ENCODE peak calls at places on chromosomes 2 and 18, in ten cellular contexts. T is pancreas, U is heart left ventricle, E is SK-N-SH, Y is kidney, R is ascending aorta, V is dorsolateral prefrontal cortex, G is NB4, Z is AG04450, J is IMR-90. N is an unnamed sample.

GRCh38 chr18:63575680-63576079 is 11.5 kb upstream of the SERPINB13 start:
- DNase-seq in T (no peak), U (no peak), E (no peak), Y (no peak), R (no peak), V (no peak), G (peak), Z (no peak), J (no peak), N (no peak)

GRCh38 chr2:121152861-121153260 is 132.1 kb downstream of the TFCP2L1 start:
- DNase-seq in T (no peak), U (no peak), E (no peak), Y (peak), R (no peak), V (no peak), G (no peak), Z (no peak), J (no peak), N (no peak)

GRCh38 chr18:61955644-61956043 is 62.8 kb upstream of the RNF152 start:
- DNase-seq in T (no peak), U (no peak), E (no peak), Y (no peak), R (no peak), V (no peak), G (peak), Z (no peak), J (no peak), N (peak)

GRCh38 chr18:76445741-76446232 is 49.3 kb downstream of the ZNF516 start:
- DNase-seq in T (no peak), U (no peak), E (peak), Y (no peak), R (no peak), V (no peak), G (no peak), Z (no peak), J (no peak), N (no peak)

GRCh38 chr2:151570191-151570590 is 160.5 kb downstream of the RIF1 start:
- DNase-seq in T (no peak), U (no peak), E (no peak), Y (no peak), R (no peak), V (no peak), G (no peak), Z (no peak), J (no peak), N (no peak)

GRCh38 chr2:23637011-23637778 is 252.2 kb downstream of the KLHL29 start:
- DNase-seq in T (no peak), U (no peak), E (peak), Y (no peak), R (no peak), V (no peak), G (no peak), Z (no peak), J (peak), N (no peak)

GRCh38 chr2:170218456-170218855 is 40.5 kb downstream of the MYO3B start:
- DNase-seq in T (no peak), U (no peak), E (no peak), Y (no peak), R (no peak), V (no peak), G (no peak), Z (no peak), J (no peak), N (no peak)

GRCh38 chr2:139155991-139156390 is 375.8 kb upstream of the NXPH2 start:
- DNase-seq in T (no peak), U (no peak), E (no peak), Y (no peak), R (no peak), V (no peak), G (no peak), Z (no peak), J (no peak), N (no peak)

GRCh38 chr2:142423603-142424002 is 292.8 kb upstream of the LRP1B start:
- DNase-seq in T (no peak), U (no peak), E (no peak), Y (no peak), R (no peak), V (no peak), G (no peak), Z (no peak), J (no peak), N (no peak)

GRCh38 chr2:54483426-54483825 is 27.3 kb downstream of the SPTBN1 start:
- DNase-seq in T (no peak), U (no peak), E (no peak), Y (no peak), R (no peak), V (no peak), G (peak), Z (no peak), J (no peak), N (no peak)

GRCh38 chr2:105447476-105447875 is 48.6 kb upstream of the FHL2 start:
- DNase-seq in T (no peak), U (no peak), E (no peak), Y (no peak), R (no peak), V (no peak), G (no peak), Z (no peak), J (peak), N (no peak)

GRCh38 chr2:240235149-240235803 is 94.8 kb upstream of the OTOS start:
- DNase-seq in T (no peak), U (peak), E (no peak), Y (peak), R (peak), V (no peak), G (no peak), Z (no peak), J (no peak), N (no peak)

GRCh38 chr2:73175663-73176204 is 26.6 kb upstream of the NOTO start:
- DNase-seq in T (peak), U (peak), E (peak), Y (peak), R (peak), V (peak), G (peak), Z (no peak), J (peak), N (no peak)

GRCh38 chr2:166375736-166376487 is at the start of gene SCN9A:
- DNase-seq in T (peak), U (peak), E (peak), Y (peak), R (peak), V (peak), G (peak), Z (no peak), J (peak), N (no peak)

GRCh38 chr2:159131882-159132281 is 154.6 kb downstream of the WDSUB1 start:
- DNase-seq in T (no peak), U (no peak), E (no peak), Y (no peak), R (no peak), V (no peak), G (no peak), Z (peak), J (peak), N (no peak)

GRCh38 chr2:65070856-65071255 is 14.6 kb downstream of the CEP68 start:
- DNase-seq in T (no peak), U (no peak), E (no peak), Y (no peak), R (no peak), V (no peak), G (no peak), Z (no peak), J (no peak), N (no peak)

GRCh38 chr18:63004466-63005089 is 289.2 kb downstream of the PHLPP1 start:
- DNase-seq in T (no peak), U (no peak), E (no peak), Y (no peak), R (no peak), V (no peak), G (peak), Z (no peak), J (no peak), N (no peak)

GRCh38 chr18:45775241-45775676 is 50.2 kb upstream of the SIGLEC15 start:
- DNase-seq in T (peak), U (peak), E (peak), Y (peak), R (peak), V (peak), G (no peak), Z (no peak), J (peak), N (peak)

GRCh38 chr2:224736227-224736626 is 20.1 kb upstream of the CCDC195 start:
- DNase-seq in T (no peak), U (no peak), E (no peak), Y (no peak), R (no peak), V (no peak), G (no peak), Z (no peak), J (no peak), N (no peak)

GRCh38 chr2:196725218-196725617 is 74.3 kb downstream of the GTF3C3 start:
- DNase-seq in T (no peak), U (no peak), E (no peak), Y (no peak), R (no peak), V (no peak), G (no peak), Z (no peak), J (no peak), N (no peak)

GRCh38 chr2:185645529-185645928 is 93.1 kb upstream of the FSIP2 start:
- DNase-seq in T (no peak), U (no peak), E (no peak), Y (no peak), R (no peak), V (no peak), G (no peak), Z (no peak), J (no peak), N (no peak)

GRCh38 chr2:204321027-204321800 is 224.1 kb upstream of the PARD3B start:
- DNase-seq in T (no peak), U (no peak), E (no peak), Y (no peak), R (no peak), V (no peak), G (no peak), Z (no peak), J (no peak), N (no peak)

GRCh38 chr2:208359632-208359986 is 47.0 kb upstream of the PTH2R start:
- DNase-seq in T (no peak), U (no peak), E (peak), Y (peak), R (no peak), V (peak), G (peak), Z (no peak), J (no peak), N (no peak)

GRCh38 chr2:120535081-120535480 is 189.1 kb downstream of the INHBB start:
- DNase-seq in T (no peak), U (no peak), E (no peak), Y (no peak), R (no peak), V (peak), G (no peak), Z (no peak), J (no peak), N (no peak)

GRCh38 chr2:86368181-86368824 is 30.9 kb upstream of the REEP1 start:
- DNase-seq in T (peak), U (peak), E (peak), Y (no peak), R (peak), V (no peak), G (peak), Z (no peak), J (peak), N (peak)
- TF ChIP-seq CTCF in T (peak), U (peak), E (peak), Y (peak), R (peak), V (peak), G (peak), Z (peak), J (peak), N (peak)

GRCh38 chr2:207331674-207332073 is 165.9 kb upstream of the KLF7 start:
- DNase-seq in T (no peak), U (no peak), E (no peak), Y (no peak), R (no peak), V (no peak), G (no peak), Z (no peak), J (no peak), N (no peak)

GRCh38 chr2:207334309-207334630 is 168.5 kb upstream of the KLF7 start:
- DNase-seq in T (no peak), U (no peak), E (no peak), Y (no peak), R (no peak), V (no peak), G (no peak), Z (no peak), J (no peak), N (no peak)

GRCh38 chr2:207334631-207335371 is 169.1 kb upstream of the KLF7 start:
- DNase-seq in T (peak), U (peak), E (no peak), Y (peak), R (peak), V (peak), G (no peak), Z (peak), J (peak), N (peak)

GRCh38 chr2:207332473-207333212 is 166.9 kb upstream of the KLF7 start:
- DNase-seq in T (no peak), U (no peak), E (no peak), Y (no peak), R (no peak), V (no peak), G (peak), Z (no peak), J (peak), N (peak)

GRCh38 chr2:207333599-207334308 is 168.0 kb upstream of the KLF7 start:
- DNase-seq in T (no peak), U (no peak), E (no peak), Y (no peak), R (no peak), V (no peak), G (no peak), Z (no peak), J (peak), N (no peak)
- H3K4me3 ChIP-seq in T (no peak), U (peak), E (no peak), Y (peak), R (peak), V (peak), G (no peak), Z (peak), J (peak), N (peak)

DNA sequence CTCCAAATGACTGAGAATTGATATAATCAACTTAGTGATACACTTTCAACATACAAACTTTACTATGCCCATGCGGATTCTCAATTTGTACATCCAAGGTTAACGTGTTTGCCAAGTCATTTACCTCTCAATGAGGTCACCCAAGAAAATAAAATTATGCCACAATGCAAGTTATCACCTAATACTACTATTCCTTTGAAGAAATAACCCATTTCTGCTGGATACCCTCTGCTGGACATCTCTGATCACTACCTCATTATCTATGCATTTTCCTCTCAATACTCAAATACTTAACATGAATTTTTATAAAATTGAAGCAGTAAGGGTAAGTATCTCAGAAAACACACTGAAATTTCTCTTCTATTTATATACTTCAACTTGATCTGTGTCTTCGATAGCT is 12.7 kb downstream of the HNRNPLL start:
- DNase-seq in T (no peak), U (no peak), E (no peak), Y (no peak), R (no peak), V (no peak), G (peak), Z (no peak), J (no peak), N (no peak)
- TF ChIP-seq CTCF in T (no peak), U (no peak), E (peak), Y (no peak), R (no peak), V (no peak), G (no peak), Z (peak), J (peak), N (peak)

GRCh38 chr2:953408-953807 is 2.8 kb downstream of the SNTG2 start:
- DNase-seq in T (no peak), U (no peak), E (no peak), Y (no peak), R (no peak), V (no peak), G (no peak), Z (no peak), J (no peak), N (no peak)

GRCh38 chr2:949384-949893 is 1.2 kb upstream of the SNTG2 start:
- DNase-seq in T (no peak), U (no peak), E (no peak), Y (no peak), R (no peak), V (no peak), G (no peak), Z (no peak), J (no peak), N (no peak)

GRCh38 chr2:949894-950626 is 589 bp upstream of the SNTG2 start:
- DNase-seq in T (no peak), U (no peak), E (peak), Y (no peak), R (no peak), V (no peak), G (no peak), Z (no peak), J (no peak), N (no peak)

GRCh38 chr2:950627-950992 is at the start of gene SNTG2:
- DNase-seq in T (peak), U (peak), E (peak), Y (no peak), R (no peak), V (no peak), G (no peak), Z (no peak), J (no peak), N (no peak)

GRCh38 chr2:951224-952006 is 766 bp downstream of the SNTG2 start:
- DNase-seq in T (no peak), U (no peak), E (no peak), Y (no peak), R (no peak), V (no peak), G (no peak), Z (no peak), J (no peak), N (no peak)
- H3K4me3 ChIP-seq in T (peak), U (peak), E (peak), Y (no peak), R (peak), V (peak), G (no peak), Z (no peak), J (no peak), N (no peak)

DNA sequence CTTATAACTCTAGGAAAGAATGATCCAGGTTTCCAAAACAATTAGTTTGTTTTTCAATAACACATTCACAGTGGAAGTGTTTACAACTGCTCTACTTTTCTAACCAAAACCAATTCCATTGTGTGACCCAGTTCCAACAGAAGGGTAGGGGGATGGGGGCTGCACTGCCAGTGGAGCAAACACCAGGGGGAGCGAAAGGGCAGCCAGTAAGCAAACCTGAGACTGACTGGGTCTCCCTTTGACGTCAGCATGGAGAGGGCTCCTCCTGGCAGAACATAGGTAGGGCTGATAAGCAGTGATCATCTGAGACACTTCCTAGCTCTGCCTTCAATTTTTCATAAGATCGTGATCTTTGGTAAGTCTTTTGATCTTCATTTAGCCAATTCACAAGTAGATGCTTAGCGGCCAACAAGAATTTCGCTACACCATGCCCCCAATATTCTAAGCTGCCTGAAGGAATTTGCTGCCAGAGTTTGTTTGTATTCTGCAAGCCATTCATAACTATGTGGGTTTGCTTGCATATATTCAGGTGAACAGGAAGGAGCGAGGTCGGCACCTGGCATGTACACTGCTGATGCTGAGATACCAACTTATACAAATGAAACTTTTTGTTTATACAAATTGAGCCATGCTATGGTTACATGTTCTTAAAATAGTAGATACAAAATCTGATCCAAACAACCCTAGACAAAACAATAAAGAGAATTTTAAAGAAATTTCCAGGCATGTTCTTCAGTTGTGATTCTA is 45.9 kb downstream of the ST6GAL2 start:
- DNase-seq in T (peak), U (no peak), E (peak), Y (no peak), R (no peak), V (no peak), G (peak), Z (no peak), J (no peak), N (no peak)
- TF ChIP-seq CTCF in T (no peak), U (no peak), E (peak), Y (no peak), R (peak), V (no peak), G (peak), Z (peak), J (no peak), N (no peak)

GRCh38 chr2:237084444-237084843 is 1.2 kb upstream of the COPS8 start:
- DNase-seq in T (no peak), U (no peak), E (no peak), Y (no peak), R (no peak), V (no peak), G (no peak), Z (no peak), J (no peak), N (no peak)
- H3K4me3 ChIP-seq in T (no peak), U (peak), E (no peak), Y (peak), R (no peak), V (peak), G (peak), Z (no peak), J (no peak), N (no peak)

DNA sequence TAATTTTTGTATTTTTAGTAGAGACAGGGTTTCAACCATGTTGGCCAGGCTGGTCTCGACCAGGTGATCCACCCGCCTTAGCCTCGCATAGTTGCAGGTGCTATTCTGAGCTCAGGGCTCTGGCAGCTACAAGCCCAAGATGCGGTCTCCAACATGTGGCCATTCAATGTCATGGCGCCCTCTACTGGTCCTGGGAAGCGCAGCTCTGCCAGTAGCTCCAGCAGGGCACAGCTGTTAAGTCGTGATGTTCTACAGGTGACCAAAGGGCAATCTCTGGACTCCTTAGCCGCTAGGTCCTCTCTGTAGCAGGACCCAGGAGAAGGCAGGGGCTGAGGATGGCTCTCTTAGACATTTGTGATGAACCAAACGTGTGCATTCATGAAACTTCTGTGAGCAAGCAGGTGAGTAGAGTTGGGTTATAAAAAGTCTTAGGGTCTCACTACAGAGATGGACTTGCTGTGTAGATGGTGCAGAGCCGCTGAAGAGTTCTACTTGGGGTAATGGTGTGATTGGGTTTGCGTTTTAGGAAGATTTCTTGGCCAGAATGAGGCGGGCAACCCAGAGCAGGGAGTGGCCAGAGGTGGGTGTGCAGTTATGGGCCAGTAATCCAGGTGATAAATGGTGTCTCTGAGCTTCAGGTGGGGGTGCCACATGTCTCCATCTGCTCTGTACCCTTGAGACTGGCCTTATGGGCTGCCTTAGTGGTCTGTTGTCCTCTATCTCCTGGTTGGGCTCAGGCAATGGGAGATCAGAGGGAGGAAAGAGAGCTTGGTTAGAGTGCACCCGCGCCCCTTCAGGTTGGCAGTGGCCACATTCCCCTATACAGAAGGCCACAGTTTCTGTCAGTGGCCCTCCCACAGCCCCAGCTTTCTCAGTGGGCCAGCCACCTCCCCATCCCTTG is 31.0 kb downstream of the IL37 start:
- DNase-seq in T (peak), U (peak), E (peak), Y (peak), R (peak), V (peak), G (peak), Z (peak), J (peak), N (peak)
- TF ChIP-seq CTCF in T (peak), U (peak), E (peak), Y (peak), R (peak), V (peak), G (peak), Z (peak), J (peak), N (peak)

GRCh38 chr2:38598200-38598990 is 4.3 kb downstream of the HNRNPLL start:
- DNase-seq in T (no peak), U (no peak), E (no peak), Y (no peak), R (no peak), V (no peak), G (peak), Z (no peak), J (peak), N (no peak)

GRCh38 chr2:38601061-38601460 is 1.7 kb downstream of the HNRNPLL start:
- DNase-seq in T (no peak), U (no peak), E (no peak), Y (no peak), R (no peak), V (no peak), G (peak), Z (no peak), J (no peak), N (no peak)

GRCh38 chr2:38598991-38599295 is 3.8 kb downstream of the HNRNPLL start:
- DNase-seq in T (no peak), U (no peak), E (no peak), Y (no peak), R (no peak), V (no peak), G (no peak), Z (no peak), J (peak), N (no peak)

GRCh38 chr2:38600242-38600891 is 2.4 kb downstream of the HNRNPLL start:
- DNase-seq in T (no peak), U (no peak), E (peak), Y (peak), R (no peak), V (no peak), G (peak), Z (no peak), J (no peak), N (no peak)

GRCh38 chr2:38599706-38600105 is 3.0 kb downstream of the HNRNPLL start:
- DNase-seq in T (no peak), U (no peak), E (no peak), Y (no peak), R (no peak), V (no peak), G (peak), Z (no peak), J (no peak), N (no peak)
- H3K4me3 ChIP-seq in T (peak), U (peak), E (peak), Y (peak), R (peak), V (peak), G (peak), Z (peak), J (peak), N (no peak)